ENCODE peak calls at places on chromosomes 12 and 14, in five cellular contexts. W is kidney, R is upper lobe of right lung, B is OCI-LY7, P is ovary. T is an unnamed sample.
A peak's percentile ranks its signal among the peaks of the same experiment; 100 is the strongest.

GRCh38 chr12:57737467-57738141 is 938 bp downstream of the AGAP2 start:
- DNase-seq in W (no peak), P (no peak), B (no peak), R (no peak), T (peak; percentile 57)

GRCh38 chr14:69666112-69666511 is 54.7 kb downstream of the SUSD6 start:
- DNase-seq in B (no peak), R (no peak), P (no peak), W (no peak), T (no peak)

GRCh38 chr14:77409131-77409533 is 14.2 kb downstream of the NOXRED1 start:
- DNase-seq in R (no peak), P (no peak), W (no peak), B (peak; percentile 34), T (no peak)

GRCh38 chr12:64800640-64801039 is 23.8 kb upstream of the TBC1D30 start:
- DNase-seq in R (no peak), W (no peak), P (no peak), B (no peak), T (no peak)

GRCh38 chr12:112182499-112182898 is 57.1 kb downstream of the TRAFD1 start:
- DNase-seq in B (no peak), P (no peak), W (peak; percentile 64), R (no peak), T (no peak)

GRCh38 chr14:98169170-98169587 is 1102.8 kb downstream of the BCL11B start:
- DNase-seq in W (no peak), P (no peak), R (no peak), B (no peak), T (no peak)

GRCh38 chr12:111298583-111299436 is 70.1 kb downstream of the PHETA1 start:
- DNase-seq in P (no peak), R (no peak), W (peak; percentile 72), B (peak; percentile 62), T (no peak)

GRCh38 chr12:12715459-12716150 is 1.6 kb upstream of the CDKN1B start:
- DNase-seq in P (no peak), W (no peak), R (no peak), B (peak; percentile 64), T (no peak)

GRCh38 chr12:111720457-111720856 is 34.6 kb downstream of the ACAD10 start:
- DNase-seq in B (no peak), R (no peak), P (no peak), W (no peak), T (no peak)

GRCh38 chr14:24179961-24180726 is 8.3 kb downstream of the REC8 start:
- DNase-seq in R (peak; percentile 50), B (no peak), W (peak; percentile 80), P (no peak), T (peak; percentile 49)

GRCh38 chr12:121970901-121971300 is 50.8 kb upstream of the BCL7A start:
- DNase-seq in B (no peak), P (no peak), R (no peak), W (no peak), T (no peak)

GRCh38 chr14:72594099-72594901 is 299.6 kb downstream of the DPF3 start:
- DNase-seq in B (no peak), P (no peak), R (no peak), W (no peak), T (no peak)

GRCh38 chr14:33317675-33318074 is 379.0 kb downstream of the NPAS3 start:
- DNase-seq in W (no peak), P (no peak), R (no peak), B (no peak), T (no peak)

GRCh38 chr14:89955418-89956293 is at the start of gene TDP1:
- DNase-seq in P (peak; percentile 96), R (peak; percentile 97), W (peak; percentile 98), B (peak; percentile 97), T (peak; percentile 99)
- TF ChIP-seq CTCF in P (no peak), R (no peak), W (peak; percentile 26), B (peak; percentile 66), T (peak; percentile 11)

GRCh38 chr12:88566430-88566829 is 13.8 kb downstream of the KITLG start:
- DNase-seq in P (no peak), R (no peak), B (no peak), W (no peak), T (no peak)
- H3K4me1 ChIP-seq in P (no peaks in the 10 kb centered on the region), R (peaks cover 40% of the 10 kb centered on the region), B (no peaks in the 10 kb centered on the region), W (peaks cover 2% of the 10 kb centered on the region), T (no peaks in the 10 kb centered on the region)

DNA sequence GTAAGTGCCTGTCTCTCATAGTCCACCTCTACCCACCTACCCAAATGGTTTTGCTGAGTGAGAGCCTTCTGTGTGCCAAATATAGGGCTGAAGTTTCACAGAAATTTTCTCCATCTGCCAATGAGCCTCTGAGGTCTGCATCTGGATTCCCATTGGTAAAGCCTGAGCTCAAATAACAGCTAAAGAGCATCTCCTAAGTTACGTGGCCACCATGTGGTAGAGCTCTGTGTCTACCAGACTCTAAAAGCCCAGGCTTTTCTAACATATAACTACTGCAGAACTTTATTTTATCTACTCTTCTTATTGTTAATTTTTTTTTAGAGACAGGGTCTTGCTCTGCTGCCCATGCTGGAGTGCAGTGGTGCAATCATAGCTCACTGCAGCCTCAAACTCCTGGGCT is 16.0 kb downstream of the AMDHD1 start:
- DNase-seq in P (no peak), W (no peak), R (no peak), B (peak; percentile 28), T (no peak)
- TF ChIP-seq CTCF in P (no peak), W (no peak), R (no peak), B (peak; percentile 39), T (no peak)

DNA sequence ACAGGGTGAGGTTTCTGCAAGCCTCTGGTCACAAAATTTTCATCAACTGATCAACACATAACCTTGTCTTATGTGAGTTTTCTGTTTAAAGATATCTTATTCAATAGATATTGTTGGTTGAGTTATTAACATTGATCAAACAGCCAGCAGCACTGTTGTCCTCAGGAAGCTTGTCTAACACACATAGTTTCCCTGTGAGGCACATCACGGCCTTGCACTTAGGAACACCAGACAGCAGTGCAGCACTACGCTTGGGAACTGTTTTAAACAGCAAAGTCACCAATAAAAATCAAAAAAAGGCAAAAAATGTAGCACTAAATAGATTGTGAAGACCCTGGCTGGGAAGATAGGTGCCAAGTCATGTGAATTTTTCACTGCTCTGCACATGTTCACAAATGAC is 29.1 kb downstream of the VDR start:
- DNase-seq in P (no peak), W (no peak), B (no peak), R (no peak), T (no peak)
- H3K4me1 ChIP-seq in P (no peaks in the 10 kb centered on the region), W (peaks cover 4% of the 10 kb centered on the region), B (peaks cover 8% of the 10 kb centered on the region), R (peaks cover 4% of the 10 kb centered on the region), T (no peaks in the 10 kb centered on the region)

GRCh38 chr12:83265798-83266197 is 579.1 kb downstream of the TMTC2 start:
- DNase-seq in B (no peak), P (no peak), R (no peak), W (no peak), T (no peak)

GRCh38 chr12:83256581-83256980 is 569.9 kb downstream of the TMTC2 start:
- DNase-seq in R (no peak), B (no peak), P (no peak), W (no peak), T (no peak)

DNA sequence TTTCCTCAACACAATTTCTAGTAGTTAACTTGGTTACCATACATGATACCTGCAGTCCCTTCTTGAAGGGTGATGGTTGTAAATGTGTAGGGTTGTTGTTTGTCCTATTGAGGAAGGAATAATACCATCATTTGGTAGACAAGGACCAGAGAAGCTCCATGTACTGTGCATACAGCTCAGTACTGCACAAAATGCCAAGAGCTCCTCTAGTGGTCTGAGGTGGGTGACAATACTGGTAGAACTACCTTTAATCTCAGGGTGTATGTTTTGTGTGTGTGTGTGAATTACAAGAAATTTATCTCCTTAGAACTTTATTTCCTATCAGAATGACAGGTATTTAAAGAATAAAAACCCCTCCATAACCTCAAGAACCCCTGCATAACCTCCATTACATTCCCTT is 575.3 kb downstream of the TMTC2 start:
- DNase-seq in W (no peak), P (no peak), R (no peak), B (no peak), T (no peak)
- TF ChIP-seq CTCF in W (no peak), P (no peak), R (no peak), B (peak; percentile 18), T (no peak)

DNA sequence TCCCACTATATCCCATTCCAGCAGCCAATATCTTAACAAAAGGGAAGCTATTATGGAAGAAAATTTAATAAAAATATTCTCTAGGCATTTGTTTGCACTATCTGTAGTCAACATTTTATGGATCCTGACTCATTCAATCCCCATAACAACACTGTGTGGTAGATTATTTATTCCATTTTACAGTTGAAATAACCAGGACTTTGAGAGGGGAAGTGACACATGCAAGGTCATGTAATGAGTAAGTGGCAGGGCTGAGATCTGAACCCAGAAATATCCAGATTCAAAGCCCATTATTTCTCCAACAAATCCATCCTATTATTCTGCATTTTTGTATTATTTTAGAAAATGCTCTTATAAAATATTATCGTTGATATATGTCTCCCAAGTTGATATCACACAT is 54.8 kb upstream of the E2F7 start:
- DNase-seq in W (no peak), R (no peak), B (no peak), P (no peak), T (no peak)
- H3K4me1 ChIP-seq in W (no peaks in the 10 kb centered on the region), R (no peaks in the 10 kb centered on the region), B (no peaks in the 10 kb centered on the region), P (no peaks in the 10 kb centered on the region), T (no peaks in the 10 kb centered on the region)

DNA sequence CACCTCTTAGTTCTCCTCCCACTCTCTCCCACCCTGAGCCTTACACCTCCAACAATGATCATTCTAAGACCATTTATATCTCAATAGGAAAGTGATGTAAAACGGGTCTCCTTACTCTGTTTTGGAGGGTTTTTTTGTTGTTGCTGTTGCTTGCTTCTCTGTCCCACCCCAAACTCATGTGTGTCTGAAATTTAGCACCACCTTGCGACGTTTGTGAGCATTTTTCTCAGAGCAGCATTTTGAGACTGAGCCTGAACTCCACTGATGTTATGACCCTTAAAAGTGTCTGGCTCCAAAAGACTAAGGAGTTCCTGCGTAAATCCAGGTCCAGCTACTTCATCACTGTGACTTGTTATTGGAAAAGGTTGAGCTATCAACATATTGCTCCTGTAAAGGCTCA is 155.0 kb downstream of the DAD1 start:
- DNase-seq in B (peak; percentile 84), W (no peak), P (no peak), R (no peak), T (no peak)
- TF ChIP-seq CTCF in B (peak; percentile 95), W (no peak), P (no peak), R (no peak), T (no peak)

T was measured in right lobe of liver.